ENCODE peak calls at places on chromosomes 12 and 14, in seven cellular contexts. N is K562, Y is thyroid gland, I is esophagus squamous epithelium, E is omental fat pad, P is fibroblast of pulmonary artery, Q is adrenal gland. U is an unnamed sample.

GRCh38 chr14:104642540-104642868 is 37.9 kb upstream of the TMEM179 start:
- DNase-seq in N (no peak), Y (no peak), I (no peak), E (no peak), P (no peak), Q (no peak), U (no peak)

GRCh38 chr12:56188786-56189335 is 422 bp downstream of the SMARCC2 start:
- DNase-seq in N (peak), Y (no peak), I (no peak), E (no peak), P (no peak), Q (no peak), U (peak)

GRCh38 chr12:232731-233614 is 19.0 kb upstream of the SLC6A12 start:
- DNase-seq in N (no peak), Y (peak), I (no peak), E (no peak), P (no peak), Q (peak), U (peak)

GRCh38 chr12:26271024-26271423 is 75.7 kb downstream of the SSPN start:
- DNase-seq in N (peak), Y (no peak), I (no peak), E (no peak), P (peak), Q (no peak), U (no peak)

GRCh38 chr14:20415723-20416622 is 2.7 kb upstream of the TEP1 start:
- DNase-seq in N (peak), Y (peak), I (no peak), E (no peak), P (peak), Q (peak), U (no peak)

GRCh38 chr14:65916055-65916454 is 503.5 kb downstream of the FUT8 start:
- DNase-seq in N (no peak), Y (no peak), I (no peak), E (no peak), P (no peak), Q (no peak), U (no peak)

GRCh38 chr12:3035815-3036702 is 41.1 kb upstream of the TSPAN9 start:
- DNase-seq in N (no peak), Y (no peak), I (no peak), E (no peak), P (peak), Q (no peak), U (no peak)

GRCh38 chr12:114955414-114956014 is 271.5 kb upstream of the TBX3 start:
- DNase-seq in N (no peak), Y (no peak), I (no peak), E (no peak), P (peak), Q (no peak), U (no peak)

GRCh38 chr14:101112351-101113107 is 209.0 kb upstream of the RTL1 start:
- DNase-seq in N (no peak), Y (no peak), I (no peak), E (peak), P (no peak), Q (peak), U (no peak)

GRCh38 chr14:73887704-73888459 is 1.2 kb downstream of the ZNF410 start:
- DNase-seq in N (no peak), Y (no peak), I (no peak), E (no peak), P (no peak), Q (no peak), U (no peak)

GRCh38 chr14:50452979-50453705 is 56.5 kb upstream of the CDKL1 start:
- DNase-seq in N (no peak), Y (no peak), I (no peak), E (no peak), P (peak), Q (no peak), U (no peak)

GRCh38 chr14:73058923-73059311 is 583 bp downstream of the RBM25 start:
- DNase-seq in N (peak), Y (peak), I (no peak), E (no peak), P (no peak), Q (peak), U (peak)

GRCh38 chr12:51028811-51029146 is 2.6 kb upstream of the SLC11A2 start:
- DNase-seq in N (no peak), Y (no peak), I (no peak), E (no peak), P (peak), Q (no peak), U (no peak)

GRCh38 chr12:75917083-75917482 is 114.5 kb downstream of the PHLDA1 start:
- DNase-seq in N (no peak), Y (no peak), I (no peak), E (no peak), P (no peak), Q (no peak), U (no peak)

GRCh38 chr12:11780521-11781101 is 131.1 kb downstream of the ETV6 start:
- DNase-seq in N (no peak), Y (no peak), I (no peak), E (no peak), P (no peak), Q (no peak), U (no peak)

GRCh38 chr12:106632797-106633450 is 50.1 kb downstream of the RFX4 start:
- DNase-seq in N (no peak), Y (no peak), I (no peak), E (no peak), P (no peak), Q (no peak), U (no peak)

GRCh38 chr12:45981075-45981837 is 9.1 kb downstream of the SCAF11 start:
- DNase-seq in N (no peak), Y (no peak), I (no peak), E (no peak), P (no peak), Q (no peak), U (no peak)

GRCh38 chr12:25960176-25960575 is 1.7 kb downstream of the RASSF8 start:
- DNase-seq in N (no peak), Y (peak), I (no peak), E (no peak), P (peak), Q (peak), U (peak)

GRCh38 chr12:58148405-58148804 is 207.0 kb downstream of the ATP23 start:
- DNase-seq in N (no peak), Y (no peak), I (no peak), E (no peak), P (peak), Q (no peak), U (no peak)

GRCh38 chr14:96261053-96261452 is 5.0 kb downstream of the BDKRB1 start:
- DNase-seq in N (no peak), Y (no peak), I (no peak), E (no peak), P (no peak), Q (no peak), U (no peak)

GRCh38 chr12:93918900-93919299 is 229.5 kb upstream of the PLXNC1 start:
- DNase-seq in N (no peak), Y (no peak), I (no peak), E (no peak), P (no peak), Q (no peak), U (no peak)

DNA sequence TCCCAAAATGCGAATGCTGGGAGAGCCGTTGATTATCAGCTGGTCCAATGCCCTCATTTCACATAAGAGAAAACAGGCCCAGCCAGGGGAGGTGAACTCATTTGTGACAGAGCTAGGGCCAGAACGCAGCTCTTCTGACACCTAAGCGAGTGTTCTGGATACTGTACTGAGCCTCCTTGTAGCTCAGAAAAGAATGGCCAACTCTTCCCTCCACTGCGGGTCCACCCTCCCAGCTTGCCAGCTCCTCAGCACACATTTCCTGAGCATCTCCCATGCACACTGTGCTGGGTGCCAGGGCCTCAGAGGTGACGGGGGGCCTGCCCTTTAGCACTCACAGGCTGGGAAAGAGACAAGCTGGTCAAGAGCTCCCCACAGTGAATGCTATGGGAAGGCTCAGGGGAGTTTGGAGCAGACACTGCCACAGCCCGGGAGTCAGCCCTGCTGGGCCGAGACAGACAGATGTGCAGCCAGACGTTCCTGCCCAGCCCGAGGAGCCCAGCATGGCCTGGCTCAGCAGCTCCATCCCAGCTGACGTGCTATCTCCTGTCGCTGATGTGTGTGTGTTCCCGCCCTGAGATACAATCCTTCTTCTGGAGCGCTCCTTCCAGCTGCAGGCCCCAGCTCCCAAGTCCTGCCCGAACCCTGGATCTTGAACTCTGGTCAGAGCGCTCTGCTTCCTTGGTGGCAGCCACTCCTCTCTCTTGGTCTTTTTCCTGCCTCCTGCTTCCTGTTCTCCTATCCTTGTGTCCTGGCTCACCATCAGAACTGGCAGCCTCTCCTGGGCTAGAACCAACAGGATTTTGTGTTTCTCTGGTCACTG is 3.6 kb downstream of the CMTM5 start:
- DNase-seq in N (no peak), Y (no peak), I (no peak), E (no peak), P (no peak), Q (no peak), U (no peak)
- TF ChIP-seq CTCF in N (no peak), Y (no peak), I (no peak), E (no peak), P (no peak), Q (no peak), U (no peak)

GRCh38 chr14:89447182-89447970 is 30.3 kb upstream of the FOXN3 start:
- DNase-seq in N (no peak), Y (no peak), I (no peak), E (no peak), P (no peak), Q (no peak), U (no peak)

GRCh38 chr14:89455412-89455811 is 38.4 kb upstream of the FOXN3 start:
- DNase-seq in N (no peak), Y (no peak), I (no peak), E (no peak), P (no peak), Q (no peak), U (no peak)

GRCh38 chr14:89454971-89455370 is 37.9 kb upstream of the FOXN3 start:
- DNase-seq in N (no peak), Y (no peak), I (no peak), E (no peak), P (no peak), Q (no peak), U (no peak)

GRCh38 chr14:89452281-89452680 is 35.2 kb upstream of the FOXN3 start:
- DNase-seq in N (no peak), Y (no peak), I (no peak), E (no peak), P (no peak), Q (no peak), U (no peak)

DNA sequence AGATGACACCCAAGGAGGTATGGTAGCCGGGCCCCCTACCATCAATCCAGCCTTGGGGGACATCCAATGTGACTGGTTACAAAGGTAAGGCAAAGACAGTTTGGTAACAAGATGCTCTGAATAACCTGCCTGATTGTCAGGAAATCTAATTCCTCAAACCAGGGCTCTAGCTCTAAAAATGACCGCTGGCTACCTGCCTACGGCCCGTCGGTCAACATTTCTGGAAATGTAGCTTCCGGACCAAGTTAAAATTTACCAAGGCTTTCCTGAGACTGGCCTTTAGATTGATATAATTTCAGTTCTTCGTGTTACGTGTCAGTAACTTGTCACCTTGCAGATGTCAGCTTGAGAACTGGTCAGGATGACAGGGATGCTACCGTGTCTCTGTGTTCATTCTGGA is 34.2 kb upstream of the FOXN3 start:
- DNase-seq in N (no peak), Y (no peak), I (no peak), E (no peak), P (no peak), Q (no peak), U (no peak)
- TF ChIP-seq CTCF in N (no peak), Y (no peak), I (no peak), E (no peak), P (no peak), Q (no peak), U (no peak)

GRCh38 chr12:95185096-95185495 is 32.2 kb downstream of the FGD6 start:
- DNase-seq in N (no peak), Y (no peak), I (no peak), E (no peak), P (no peak), Q (no peak), U (no peak)
- TF ChIP-seq CTCF in N (no peak), Y (no peak), I (no peak), E (no peak), P (no peak), Q (no peak), U (no peak)

DNA sequence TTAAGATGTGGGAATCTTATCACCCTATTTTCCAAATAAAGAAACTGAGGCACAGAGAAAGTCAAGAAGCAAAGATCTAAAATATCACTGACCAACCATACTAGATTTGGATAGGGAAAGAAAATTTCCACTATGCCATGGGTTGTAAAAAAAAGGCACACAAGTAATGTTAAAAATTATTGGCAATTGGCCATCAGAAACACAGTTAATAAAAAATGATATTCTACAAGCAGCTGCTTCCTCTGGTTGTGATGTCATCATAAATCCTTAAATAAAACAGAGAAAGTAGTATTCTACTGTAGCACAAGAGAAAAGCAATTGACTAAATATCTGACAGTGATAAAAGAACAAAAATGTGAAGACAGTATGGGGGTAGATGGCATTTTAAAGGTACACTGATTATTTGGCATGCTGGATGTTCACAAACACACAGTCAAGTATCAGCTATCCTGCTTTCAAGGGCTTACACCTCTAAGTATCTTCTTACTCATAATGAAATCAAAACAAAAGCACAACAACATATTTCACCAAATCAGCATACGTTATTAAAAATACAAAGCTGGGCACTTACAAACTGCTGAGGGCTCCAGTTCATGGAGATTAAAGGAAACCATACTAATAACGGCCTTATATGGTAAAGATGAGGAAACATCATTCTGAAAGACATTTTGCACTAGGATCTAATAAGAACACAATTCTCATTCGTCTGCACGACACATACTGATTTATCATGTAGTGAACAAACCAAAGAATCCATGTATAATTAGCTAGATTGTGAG is 45.7 kb downstream of the CORO1C start:
- DNase-seq in N (no peak), Y (no peak), I (no peak), E (no peak), P (peak), Q (no peak), U (no peak)
- TF ChIP-seq CTCF in N (no peak), Y (no peak), I (no peak), E (no peak), P (no peak), Q (no peak), U (no peak)

U was measured in nephron progenitor cell.